ENCODE peak calls at places on chromosomes 11 and 22, in seven cellular contexts. J is SK-N-SH; H is astrocyte of the spinal cord; E is CD4-positive, alpha-beta T cell; X is naive thymus-derived CD8-positive, alpha-beta T cell; Y is ACHN; O is CD8-positive, alpha-beta T cell. N is an unnamed sample.

GRCh38 chr11:81496566-81496965 is 1237.1 kb downstream of the FAM181B start:
- DNase-seq in J (no peak), H (no peak), E (no peak), X (no peak), Y (no peak), O (no peak), N (no peak)

GRCh38 chr11:494761-495536 is 12.1 kb downstream of the RNH1 start:
- DNase-seq in J (peak; percentile 44), H (no peak), E (no peak), X (no peak), Y (no peak), O (no peak), N (no peak)

GRCh38 chr22:49882519-49883293 is 29.1 kb downstream of the ZBED4 start:
- DNase-seq in J (no peak), H (peak; percentile 13), E (no peak), X (no peak), Y (no peak), O (no peak), N (no peak)

GRCh38 chr11:44574620-44575287 is 9.3 kb downstream of the CD82 start:
- DNase-seq in J (peak; percentile 3), H (peak; percentile 88), E (no peak), X (peak; percentile 22), Y (peak; percentile 45), O (no peak), N (peak; percentile 91)

GRCh38 chr11:6321961-6322362 is 1.7 kb upstream of the CAVIN3 start:
- DNase-seq in J (no peak), H (peak; percentile 65), E (no peak), X (no peak), Y (no peak), O (no peak), N (peak; percentile 44)

GRCh38 chr11:7471071-7471470 is 14.2 kb upstream of the OLFML1 start:
- DNase-seq in J (no peak), H (no peak), E (no peak), X (no peak), Y (no peak), O (no peak), N (no peak)

GRCh38 chr22:21587803-21588611 is 20.5 kb downstream of the UBE2L3 start:
- DNase-seq in J (no peak), H (no peak), E (no peak), X (no peak), Y (no peak), O (no peak), N (no peak)

GRCh38 chr22:47076758-47077157 is 314.3 kb downstream of the TBC1D22A start:
- DNase-seq in J (no peak), H (no peak), E (no peak), X (no peak), Y (no peak), O (no peak), N (no peak)

GRCh38 chr11:33622231-33622630 is 78.4 kb downstream of the C11orf91 start:
- DNase-seq in J (no peak), H (peak; percentile 85), E (no peak), X (no peak), Y (no peak), O (no peak), N (no peak)

GRCh38 chr11:33912405-33913361 is 20.8 kb upstream of the LMO2 start:
- DNase-seq in J (no peak), H (peak; percentile 85), E (no peak), X (no peak), Y (peak; percentile 37), O (no peak), N (peak; percentile 76)

GRCh38 chr11:102940714-102941588 is 14.6 kb downstream of the MMP13 start:
- DNase-seq in J (peak; percentile 46), H (peak; percentile 76), E (no peak), X (peak; percentile 27), Y (peak; percentile 73), O (no peak), N (peak; percentile 62)

GRCh38 chr11:121426476-121427454 is 25.3 kb upstream of the SORL1 start:
- DNase-seq in J (peak; percentile 87), H (no peak), E (peak; percentile 39), X (peak; percentile 48), Y (peak; percentile 10), O (peak; percentile 53), N (no peak)

GRCh38 chr22:25763239-25763777 is 21.3 kb downstream of the MYO18B start:
- DNase-seq in J (no peak), H (no peak), E (no peak), X (no peak), Y (no peak), O (no peak), N (no peak)

GRCh38 chr11:92473736-92474135 is 249.1 kb downstream of the FAT3 start:
- DNase-seq in J (no peak), H (peak; percentile 3), E (no peak), X (no peak), Y (no peak), O (no peak), N (peak; percentile 47)

GRCh38 chr11:2915473-2915872 is 13.7 kb downstream of the PHLDA2 start:
- DNase-seq in J (no peak), H (no peak), E (no peak), X (no peak), Y (no peak), O (no peak), N (no peak)

GRCh38 chr11:95097209-95097608 is 7.6 kb downstream of the ENDOD1 start:
- DNase-seq in J (no peak), H (no peak), E (no peak), X (no peak), Y (no peak), O (no peak), N (no peak)

GRCh38 chr22:48710410-48710809 is 1117.3 kb downstream of the BRD1 start:
- DNase-seq in J (no peak), H (no peak), E (no peak), X (no peak), Y (no peak), O (no peak), N (no peak)

GRCh38 chr11:74702383-74703007 is 28.7 kb downstream of the CHRDL2 start:
- DNase-seq in J (peak; percentile 84), H (peak; percentile 65), E (peak; percentile 20), X (peak; percentile 39), Y (peak; percentile 60), O (peak; percentile 26), N (peak; percentile 27)

GRCh38 chr11:5131584-5132335 is 6.4 kb downstream of the OR52A5 start:
- DNase-seq in J (no peak), H (no peak), E (no peak), X (no peak), Y (no peak), O (no peak), N (no peak)

GRCh38 chr11:104462346-104462745 is 298.4 kb upstream of the PDGFD start:
- DNase-seq in J (no peak), H (peak; percentile 62), E (no peak), X (no peak), Y (no peak), O (no peak), N (no peak)

GRCh38 chr11:12316432-12316831 is 60.9 kb upstream of the PARVA start:
- DNase-seq in J (no peak), H (no peak), E (no peak), X (no peak), Y (no peak), O (no peak), N (no peak)

GRCh38 chr11:27876209-27876775 is 176.0 kb upstream of the BDNF start:
- DNase-seq in J (no peak), H (no peak), E (no peak), X (no peak), Y (no peak), O (no peak), N (no peak)

GRCh38 chr11:36249271-36249670 is 40.0 kb downstream of the COMMD9 start:
- DNase-seq in J (no peak), H (peak; percentile 80), E (no peak), X (no peak), Y (peak; percentile 30), O (no peak), N (peak; percentile 97)

GRCh38 chr22:43060213-43060612 is 29.0 kb downstream of the TTLL1 start:
- DNase-seq in J (peak; percentile 60), H (no peak), E (no peak), X (no peak), Y (peak; percentile 9), O (no peak), N (no peak)

GRCh38 chr22:36868546-36868945 is 7.7 kb downstream of the NCF4 start:
- DNase-seq in J (no peak), H (no peak), E (no peak), X (no peak), Y (no peak), O (no peak), N (no peak)

GRCh38 chr11:47270331-47271271 is 668 bp downstream of the MADD start:
- DNase-seq in J (peak; percentile 63), H (peak; percentile 62), E (no peak), X (no peak), Y (peak; percentile 17), O (peak; percentile 17), N (no peak)

GRCh38 chr22:20298803-20299735 is 20.8 kb downstream of the DGCR6L start:
- DNase-seq in J (peak; percentile 95), H (peak; percentile 78), E (peak; percentile 85), X (peak; percentile 78), Y (peak; percentile 85), O (peak; percentile 86), N (peak; percentile 56)

GRCh38 chr11:134245434-134245833 is 7.7 kb downstream of the THYN1 start:
- DNase-seq in J (no peak), H (no peak), E (no peak), X (no peak), Y (no peak), O (no peak), N (no peak)

GRCh38 chr22:32917577-32918375 is 116.3 kb downstream of the TIMP3 start:
- DNase-seq in J (no peak), H (no peak), E (no peak), X (no peak), Y (no peak), O (no peak), N (no peak)

GRCh38 chr11:1938343-1939005 is 8.7 kb upstream of the MRPL23 start:
- DNase-seq in J (peak; percentile 42), H (no peak), E (peak; percentile 0), X (no peak), Y (no peak), O (no peak), N (no peak)

GRCh38 chr22:46178755-46179505 is 28.6 kb downstream of the PPARA start:
- DNase-seq in J (no peak), H (no peak), E (no peak), X (no peak), Y (no peak), O (no peak), N (no peak)

GRCh38 chr11:130634981-130635473 is 186.6 kb downstream of the ADAMTS15 start:
- DNase-seq in J (no peak), H (peak; percentile 90), E (no peak), X (no peak), Y (peak; percentile 25), O (no peak), N (peak; percentile 21)

GRCh38 chr11:109073032-109073822 is 348.8 kb upstream of the C11orf87 start:
- DNase-seq in J (no peak), H (no peak), E (no peak), X (no peak), Y (no peak), O (no peak), N (no peak)

GRCh38 chr11:19410032-19410431 is 169.3 kb upstream of the E2F8 start:
- DNase-seq in J (no peak), H (no peak), E (no peak), X (no peak), Y (no peak), O (no peak), N (no peak)